ENCODE peak calls at places on chromosomes 5 and 9, in seven cellular contexts. N is A549, O is cardiac muscle cell, L is H9, E is lower lobe of right lung, H is fibroblast of lung, T is adrenal gland. P is an unnamed sample. For H3K4me1, the result is how much of the 10 kb centered on the place peaks cover.

GRCh38 chr9:121876212-121876611 is 216.9 kb downstream of the TTLL11 start:
- DNase-seq in N (no peak), O (no peak), T (no peak), E (no peak), L (no peak), H (no peak), P (no peak)

GRCh38 chr5:122354293-122354692 is 42.3 kb downstream of the SNCAIP start:
- DNase-seq in E (no peak), T (no peak), N (no peak), H (no peak), O (peak), L (peak), P (no peak)

GRCh38 chr5:2557435-2557834 is 194.0 kb downstream of the IRX2 start:
- DNase-seq in L (no peak), H (no peak), O (no peak), T (no peak), E (no peak), N (no peak), P (no peak)

GRCh38 chr5:113806250-113806649 is 292.8 kb downstream of the YTHDC2 start:
- DNase-seq in N (no peak), L (no peak), H (peak), E (no peak), O (peak), T (no peak), P (no peak)

GRCh38 chr9:85741112-85741874 is 461 bp downstream of the AGTPBP1 start:
- DNase-seq in N (peak), E (peak), T (peak), O (no peak), L (peak), H (peak), P (peak)

GRCh38 chr5:151614565-151614964 is 23.4 kb upstream of the FAT2 start:
- DNase-seq in N (no peak), L (no peak), E (no peak), O (no peak), T (no peak), H (no peak), P (no peak)

GRCh38 chr5:51398875-51399635 is 15.8 kb downstream of the ISL1 start:
- DNase-seq in L (peak), O (peak), N (no peak), T (no peak), E (no peak), H (no peak), P (no peak)

GRCh38 chr5:139149477-139150199 is 48.5 kb downstream of the SIL1 start:
- DNase-seq in E (no peak), O (no peak), T (no peak), N (no peak), L (no peak), H (peak), P (no peak)

GRCh38 chr9:82091100-82091499 is 102.5 kb downstream of the SPATA31D1 start:
- DNase-seq in H (peak), E (no peak), O (no peak), L (no peak), T (no peak), N (no peak), P (no peak)

GRCh38 chr9:130299785-130300615 is 34.4 kb downstream of the HMCN2 start:
- DNase-seq in H (no peak), T (no peak), N (no peak), E (no peak), O (no peak), L (no peak), P (no peak)

GRCh38 chr5:76602094-76602726 is 21.0 kb downstream of the F2RL2 start:
- DNase-seq in N (peak), O (no peak), E (no peak), L (no peak), H (peak), T (no peak), P (no peak)

DNA sequence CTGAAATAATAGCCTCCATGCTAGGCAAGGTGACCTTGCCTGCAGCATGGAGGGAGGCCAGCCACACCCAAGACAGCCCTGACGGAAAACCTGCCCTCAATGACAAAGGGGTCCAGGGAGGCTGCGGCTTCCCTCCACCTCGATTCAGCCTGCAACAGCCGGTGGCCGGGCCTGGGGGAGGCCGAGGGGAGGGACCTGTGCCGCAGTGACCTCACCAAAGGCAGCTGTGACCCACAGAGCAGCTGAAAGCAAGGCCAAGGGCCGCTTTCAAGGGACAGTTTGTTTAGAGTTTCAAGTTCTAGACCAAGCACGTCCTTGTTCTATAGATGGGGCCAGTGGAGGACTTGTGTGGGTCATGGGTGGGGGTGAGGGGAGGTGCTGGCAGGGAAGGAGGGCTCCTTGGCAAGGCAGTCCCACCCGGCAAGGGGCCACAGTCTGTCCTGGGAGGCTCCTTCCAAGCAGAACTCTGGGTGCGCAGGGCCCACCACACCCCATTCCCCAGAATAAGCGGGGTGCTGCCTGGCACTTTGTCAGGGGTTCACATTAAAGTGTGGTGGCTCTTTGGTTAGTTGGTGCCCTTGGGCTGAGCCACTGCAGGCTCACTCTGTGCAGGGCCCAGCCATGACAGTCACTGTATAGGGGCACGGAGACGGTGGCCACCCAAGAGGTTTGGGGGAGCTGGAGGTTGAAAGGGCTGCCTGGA is 226.5 kb downstream of the FANCC start:
- DNase-seq in L (no peak), N (peak), H (no peak), E (no peak), T (no peak), O (no peak), P (no peak)
- H3K4me1 ChIP-seq in L (under half), N (half or more), H (under half), E (half or more), T (under half), O (under half), P (under half)

DNA sequence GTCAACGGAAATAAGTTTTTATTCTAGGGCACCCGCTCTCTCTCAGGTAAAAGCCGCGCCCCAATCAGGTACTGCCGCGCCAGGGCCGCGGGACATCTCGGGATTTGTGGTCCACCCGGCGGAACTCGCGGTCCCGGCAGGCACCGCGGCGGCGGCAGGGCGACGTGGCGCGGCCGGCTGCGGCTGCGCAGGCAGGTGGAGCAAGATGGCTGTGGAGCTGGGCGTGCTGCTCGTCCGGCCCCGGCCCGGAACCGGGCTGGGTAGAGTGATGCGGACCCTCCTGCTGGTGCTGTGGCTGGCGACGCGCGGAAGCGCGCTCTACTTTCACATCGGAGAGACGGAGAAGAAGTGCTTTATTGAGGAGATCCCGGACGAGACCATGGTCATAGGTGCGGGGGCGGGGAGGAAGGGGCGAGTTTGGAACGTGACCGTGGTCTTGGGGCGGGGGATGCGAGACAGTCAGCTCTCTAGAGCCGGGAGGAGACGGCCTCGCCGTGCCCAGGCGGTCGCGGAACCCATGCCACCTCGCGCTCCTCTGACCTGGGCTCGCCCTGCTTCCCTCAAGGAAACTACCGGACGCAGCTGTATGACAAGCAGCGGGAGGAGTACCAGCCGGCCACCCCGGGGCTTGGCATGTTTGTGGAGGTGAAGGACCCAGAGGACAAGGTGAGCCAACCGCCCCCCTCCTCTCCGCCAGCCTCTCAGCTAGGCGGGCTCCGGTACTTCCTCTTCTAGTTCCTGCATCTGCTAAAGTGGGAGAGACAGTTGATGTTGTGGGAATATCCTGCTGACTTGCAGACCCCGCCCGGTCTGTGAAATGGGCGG is at the start of gene TMED9:
- DNase-seq in N (peak), E (peak), O (peak), T (peak), H (peak), L (peak), P (peak)
- TF ChIP-seq CTCF in N (no peak), E (peak), O (no peak), T (peak), H (no peak), L (no peak), P (no peak)

GRCh38 chr9:128103589-128103962 is 24.0 kb downstream of the PTGES2 start:
- DNase-seq in N (no peak), E (peak), O (no peak), L (peak), H (no peak), T (no peak), P (peak)

GRCh38 chr9:128101690-128102089 is 25.8 kb downstream of the PTGES2 start:
- DNase-seq in O (no peak), N (no peak), H (no peak), T (no peak), E (peak), L (peak), P (no peak)

GRCh38 chr9:128104171-128104618 is 23.3 kb downstream of the PTGES2 start:
- DNase-seq in O (no peak), T (no peak), N (no peak), E (peak), H (no peak), L (no peak), P (no peak)

GRCh38 chr9:128102196-128102595 is 25.3 kb downstream of the PTGES2 start:
- DNase-seq in L (no peak), E (peak), N (no peak), T (no peak), O (no peak), H (no peak), P (no peak)

DNA sequence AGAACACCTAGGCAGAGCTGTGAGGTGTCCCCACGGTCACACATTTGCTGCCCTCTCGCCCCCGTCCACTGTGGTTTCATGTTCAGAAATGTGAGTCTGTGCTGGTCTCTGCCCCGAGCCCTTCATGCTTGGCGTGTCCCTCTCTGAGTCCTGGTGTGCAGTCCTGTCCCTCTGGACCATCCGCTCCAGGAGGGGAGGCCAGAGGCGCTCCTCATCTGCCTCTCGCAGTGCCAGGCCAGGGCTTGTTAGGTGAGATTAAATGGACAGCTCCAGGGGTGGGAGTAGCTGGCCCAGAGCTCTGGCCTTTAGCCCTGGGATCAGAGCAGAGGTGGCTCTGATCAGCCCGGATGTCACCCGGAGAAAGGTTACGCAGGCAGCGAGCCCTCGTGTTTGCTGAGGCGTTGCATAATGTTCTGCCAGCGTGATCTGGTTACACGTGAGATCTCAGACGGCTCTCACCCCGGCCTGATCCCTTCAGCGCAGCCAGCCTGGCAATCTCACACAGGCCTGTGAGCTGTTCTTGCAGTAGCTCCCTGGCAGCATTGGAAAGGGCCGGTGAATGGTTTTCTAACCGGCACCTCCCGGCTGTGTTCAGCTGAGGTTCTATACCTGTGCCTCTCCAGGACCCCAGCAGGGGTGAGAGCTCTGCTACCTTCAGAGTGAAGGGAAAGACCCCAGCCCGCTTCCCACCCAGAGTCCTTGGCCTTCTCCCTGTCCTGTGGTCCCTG is 24.5 kb downstream of the PTGES2 start:
- DNase-seq in T (no peak), O (no peak), N (no peak), L (peak), H (no peak), E (peak), P (no peak)
- H3K27ac ChIP-seq in T (peak), O (no peak), N (no peak), L (no peak), H (no peak), E (peak), P (no peak)

GRCh38 chr5:39100301-39100850 is 26.2 kb upstream of the RICTOR start:
- DNase-seq in H (no peak), E (no peak), L (no peak), T (no peak), O (no peak), N (no peak), P (no peak)
- H3K4me1 ChIP-seq in H (under half), E (under half), L (under half), T (under half), O (under half), N (half or more), P (under half)

DNA sequence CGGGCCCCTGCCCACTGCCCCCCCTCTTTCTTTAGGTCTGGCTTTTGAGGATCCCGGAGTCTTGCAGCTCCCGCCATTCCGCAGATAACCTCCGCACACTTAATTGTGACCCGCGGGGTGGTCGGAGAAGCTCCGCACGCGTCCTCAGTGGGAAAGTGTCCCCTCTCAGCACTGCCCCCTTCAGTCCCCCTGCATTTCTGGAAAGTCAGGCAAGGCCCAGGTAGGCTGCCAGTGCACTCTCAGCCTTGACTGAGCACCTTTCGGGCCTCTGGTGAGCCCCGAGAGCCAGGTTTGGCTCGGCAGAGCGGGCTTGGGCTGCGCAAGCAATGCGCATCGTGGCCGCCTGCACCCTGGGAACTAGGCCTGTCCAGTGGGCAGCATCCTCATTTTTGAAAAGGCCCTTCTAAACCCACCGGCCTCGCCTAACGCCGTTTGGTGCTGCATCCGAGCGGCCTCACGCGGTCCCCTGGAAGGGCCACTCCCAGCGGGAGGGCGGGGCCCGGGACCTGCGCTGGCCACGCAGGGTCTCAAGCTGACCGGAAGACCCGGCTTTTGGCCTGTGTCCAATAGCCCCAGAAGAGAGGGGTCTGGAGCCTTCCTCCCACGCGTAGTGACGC is 6.7 kb upstream of the DMRT3 start:
- DNase-seq in O (no peak), N (no peak), L (peak), E (no peak), T (no peak), H (no peak), P (no peak)
- TF ChIP-seq CTCF in O (no peak), N (no peak), L (peak), E (no peak), T (no peak), H (no peak), P (no peak)